ENCODE peak calls at places on chromosomes 2 and 18, in ten cellular contexts. G, E, T, Q, X, A, P, J, M and O are unnamed samples.

GRCh38 chr2:241314933-241315182 is 614 bp downstream of the HDLBP start:
- DNase-seq in A (no peak), Q (no peak), J (no peak), G (no peak), T (no peak), X (no peak), M (no peak), E (no peak), P (no peak), O (no peak)

GRCh38 chr2:107338059-107338458 is 452.1 kb upstream of the ST6GAL2 start:
- DNase-seq in X (no peak), T (no peak), E (no peak), P (no peak), M (no peak), J (no peak), Q (no peak), G (no peak), A (no peak), O (no peak)

GRCh38 chr2:86753606-86754005 is 33.5 kb downstream of the RMND5A start:
- DNase-seq in E (no peak), J (no peak), T (no peak), G (no peak), A (no peak), P (no peak), M (no peak), Q (no peak), X (no peak), O (no peak)

GRCh38 chr2:3124921-3125760 is 252.5 kb downstream of the EIPR1 start:
- DNase-seq in J (no peak), X (no peak), Q (no peak), M (no peak), G (no peak), E (no peak), P (no peak), A (no peak), T (no peak), O (no peak)

GRCh38 chr2:85135066-85135914 is 2.1 kb downstream of the TCF7L1 start:
- DNase-seq in X (no peak), G (no peak), T (peak), A (no peak), M (no peak), Q (no peak), E (no peak), P (no peak), J (no peak), O (no peak)

GRCh38 chr2:30927561-30928075 is 120.4 kb upstream of the CAPN13 start:
- DNase-seq in E (no peak), P (no peak), G (no peak), J (no peak), A (no peak), T (no peak), M (no peak), X (no peak), Q (peak), O (no peak)

GRCh38 chr2:193841389-193842150 is 1646.8 kb upstream of the TMEFF2 start:
- DNase-seq in P (peak), E (peak), J (no peak), A (no peak), X (no peak), T (no peak), M (no peak), Q (no peak), G (no peak), O (no peak)

GRCh38 chr2:230068658-230069080 is at the start of gene SLC16A14:
- DNase-seq in Q (no peak), X (no peak), G (peak), P (no peak), T (peak), M (no peak), J (peak), A (peak), E (peak), O (no peak)

GRCh38 chr2:17934721-17935120 is 56.3 kb downstream of the KCNS3 start:
- DNase-seq in T (no peak), X (no peak), P (peak), Q (no peak), E (peak), M (no peak), J (peak), G (no peak), A (no peak), O (no peak)

GRCh38 chr18:63994783-63995399 is 25.0 kb downstream of the SERPINB8 start:
- DNase-seq in E (peak), T (peak), J (peak), P (peak), M (peak), Q (peak), X (peak), A (peak), G (peak), O (no peak)

GRCh38 chr2:196433116-196433515 is 206.4 kb upstream of the CCDC150 start:
- DNase-seq in X (no peak), A (no peak), Q (no peak), J (no peak), T (no peak), E (no peak), G (no peak), P (no peak), M (no peak), O (no peak)

GRCh38 chr18:9949861-9950260 is 36.0 kb downstream of the VAPA start:
- DNase-seq in J (no peak), X (no peak), A (no peak), M (no peak), Q (no peak), P (no peak), T (no peak), G (no peak), E (no peak), O (no peak)